ENCODE peak calls at places on chromosome 11, in seven cellular contexts. M, I, R, K, O, W and P are unnamed samples.

GRCh38 chr11:71327156-71328085 is 75.0 kb upstream of the SHANK2 start:
- DNase-seq in W (no peak), O (no peak), K (no peak), M (no peak), R (no peak), I (no peak), P (no peak)

GRCh38 chr11:5809905-5810792 is 1.4 kb downstream of the OR52N2 start:
- DNase-seq in W (peak), O (no peak), M (no peak), I (no peak), K (peak), R (no peak), P (no peak)

GRCh38 chr11:65310215-65310614 is 4.5 kb upstream of the CDC42EP2 start:
- DNase-seq in O (no peak), I (no peak), W (no peak), M (no peak), R (no peak), K (no peak), P (no peak)

GRCh38 chr11:96050435-96051182 is 126.7 kb upstream of the MTMR2 start:
- DNase-seq in O (no peak), M (no peak), W (no peak), I (no peak), K (no peak), R (peak), P (no peak)

GRCh38 chr11:1759151-1759850 is 4.4 kb downstream of the CTSD start:
- DNase-seq in R (no peak), W (no peak), M (no peak), O (no peak), I (no peak), K (no peak), P (no peak)

GRCh38 chr11:68383976-68384501 is 71.6 kb downstream of the LRP5 start:
- DNase-seq in R (peak), I (peak), K (peak), M (peak), O (no peak), W (peak), P (peak)

GRCh38 chr11:112004389-112004788 is 20.8 kb upstream of the DLAT start:
- DNase-seq in K (peak), I (peak), M (peak), O (no peak), R (peak), W (no peak), P (peak)

GRCh38 chr11:69899957-69900821 is 81.0 kb upstream of the FGF3 start:
- DNase-seq in M (no peak), R (no peak), W (peak), I (no peak), K (peak), O (no peak), P (no peak)

GRCh38 chr11:62402994-62403393 is 15.8 kb upstream of the SCGB1A1 start:
- DNase-seq in R (no peak), I (no peak), M (no peak), K (no peak), W (no peak), O (no peak), P (no peak)

GRCh38 chr11:122344281-122344680 is 228.3 kb upstream of the BLID start:
- DNase-seq in O (no peak), I (peak), K (no peak), R (no peak), M (no peak), W (peak), P (no peak)

GRCh38 chr11:129946256-129946655 is 50.9 kb upstream of the NFRKB start:
- DNase-seq in W (no peak), R (no peak), I (no peak), O (no peak), K (no peak), M (no peak), P (no peak)

GRCh38 chr11:33383075-33383919 is 126.1 kb downstream of the HIPK3 start:
- DNase-seq in K (no peak), W (no peak), I (no peak), O (peak), R (no peak), M (no peak), P (no peak)

GRCh38 chr11:43602670-43603069 is 77.9 kb upstream of the HSD17B12 start:
- DNase-seq in I (no peak), M (no peak), W (no peak), O (no peak), K (no peak), R (no peak), P (no peak)

GRCh38 chr11:74506823-74507222 is 13.3 kb upstream of the LIPT2 start:
- DNase-seq in K (no peak), R (no peak), O (no peak), W (no peak), I (no peak), M (no peak), P (no peak)

GRCh38 chr11:11250470-11250869 is 102.6 kb downstream of the CSNK2A3 start:
- DNase-seq in W (no peak), M (no peak), K (no peak), R (no peak), O (no peak), I (no peak), P (no peak)

GRCh38 chr11:62539238-62539925 is 7.2 kb downstream of the AHNAK start:
- DNase-seq in O (no peak), R (no peak), I (peak), M (no peak), K (peak), W (peak), P (no peak)

GRCh38 chr11:18171377-18172000 is 1.1 kb upstream of the MRGPRX4 start:
- DNase-seq in O (no peak), I (peak), R (peak), W (no peak), K (peak), M (peak), P (no peak)

GRCh38 chr11:131038597-131038996 is 122.3 kb upstream of the SNX19 start:
- DNase-seq in R (no peak), W (no peak), K (peak), O (no peak), I (peak), M (no peak), P (no peak)

GRCh38 chr11:74255741-74256369 is 55.6 kb downstream of the P4HA3 start:
- DNase-seq in R (peak), K (peak), M (peak), I (peak), O (no peak), W (peak), P (peak)

GRCh38 chr11:118142081-118142480 is 10.5 kb downstream of the SCN4B start:
- DNase-seq in I (no peak), M (no peak), R (no peak), K (no peak), W (no peak), O (no peak), P (no peak)

GRCh38 chr11:121372671-121373429 is 79.3 kb upstream of the SORL1 start:
- DNase-seq in W (no peak), R (no peak), M (no peak), O (peak), K (no peak), I (no peak), P (no peak)

GRCh38 chr11:124798991-124799383 is 1.2 kb downstream of the MSANTD2 start:
- DNase-seq in W (peak), M (no peak), O (no peak), R (no peak), K (no peak), I (peak), P (no peak)

GRCh38 chr11:93143800-93144199 is 54.0 kb downstream of the SLC36A4 start:
- DNase-seq in W (no peak), I (no peak), K (no peak), O (no peak), M (no peak), R (no peak), P (no peak)

GRCh38 chr11:26914968-26915367 is 78.9 kb upstream of the FIBIN start:
- DNase-seq in I (no peak), K (no peak), W (no peak), M (no peak), R (no peak), O (peak), P (no peak)

GRCh38 chr11:110750100-110750499 is 37.9 kb upstream of the ARHGAP20 start:
- DNase-seq in W (no peak), M (no peak), R (no peak), K (no peak), I (no peak), O (no peak), P (no peak)

GRCh38 chr11:4560462-4560861 is 15.5 kb downstream of the OR52M1 start:
- DNase-seq in O (no peak), W (no peak), K (no peak), I (no peak), M (no peak), R (no peak), P (no peak)

GRCh38 chr11:83087035-83087434 is 15.3 kb upstream of the RAB30 start:
- DNase-seq in R (peak), O (no peak), K (no peak), W (peak), M (no peak), I (no peak), P (no peak)

GRCh38 chr11:128900468-128900867 is 9.3 kb downstream of the KCNJ5 start:
- DNase-seq in O (no peak), I (no peak), W (no peak), R (no peak), M (no peak), K (no peak), P (no peak)

GRCh38 chr11:72831521-72832300 is 17.5 kb downstream of the ATG16L2 start:
- DNase-seq in I (peak), W (peak), M (peak), K (peak), O (no peak), R (peak), P (peak)

GRCh38 chr11:94144233-94144632 is 15.6 kb downstream of the PANX1 start:
- DNase-seq in R (no peak), O (no peak), I (no peak), K (no peak), M (no peak), W (no peak), P (no peak)

DNA sequence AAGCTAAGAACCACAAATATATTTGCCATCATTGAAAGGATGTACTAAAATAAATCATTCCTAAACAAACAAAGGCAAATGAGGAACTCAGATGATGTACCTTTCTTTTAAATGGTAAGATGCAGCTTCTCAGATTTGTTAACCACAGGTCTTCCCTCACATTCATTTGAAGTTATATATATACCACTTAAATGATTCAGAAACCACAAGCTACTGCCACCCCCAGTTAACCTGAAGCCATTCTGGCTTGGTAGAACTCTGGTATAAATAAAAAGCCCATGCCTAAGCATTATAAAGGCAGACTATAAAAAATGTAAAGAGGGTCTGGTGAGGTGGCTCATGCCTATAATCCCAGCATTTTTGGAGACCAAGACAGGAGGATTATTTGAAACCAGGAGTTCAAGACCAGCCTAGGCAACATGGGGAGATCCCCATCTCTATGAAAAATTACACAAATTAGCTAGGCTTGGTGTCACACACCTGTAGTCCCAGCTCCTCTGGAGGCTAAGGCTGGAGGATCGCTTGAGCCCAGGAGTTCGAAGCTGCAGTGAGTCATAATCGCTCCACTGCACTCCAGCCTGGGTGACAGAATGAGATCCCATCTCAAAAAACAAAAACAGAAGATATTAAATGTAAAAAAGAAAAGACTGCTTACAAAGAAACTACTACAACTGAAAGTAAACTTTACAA is 1185.3 kb downstream of the JRKL start:
- DNase-seq in K (no peak), I (no peak), W (no peak), R (no peak), M (no peak), O (no peak), P (no peak)
- H3K9ac ChIP-seq in K (no peak), I (no peak), W (no peak), R (no peak), M (no peak), O (no peak), P (no peak)

GRCh38 chr11:107157809-107158187 is 139.5 kb upstream of the GUCY1A2 start:
- DNase-seq in K (no peak), M (no peak), I (no peak), O (no peak), W (no peak), R (peak), P (no peak)
- TF ChIP-seq MAX in K (no peak), M (no peak), I (no peak), O (no peak), W (no peak), R (no peak), P (no peak)

DNA sequence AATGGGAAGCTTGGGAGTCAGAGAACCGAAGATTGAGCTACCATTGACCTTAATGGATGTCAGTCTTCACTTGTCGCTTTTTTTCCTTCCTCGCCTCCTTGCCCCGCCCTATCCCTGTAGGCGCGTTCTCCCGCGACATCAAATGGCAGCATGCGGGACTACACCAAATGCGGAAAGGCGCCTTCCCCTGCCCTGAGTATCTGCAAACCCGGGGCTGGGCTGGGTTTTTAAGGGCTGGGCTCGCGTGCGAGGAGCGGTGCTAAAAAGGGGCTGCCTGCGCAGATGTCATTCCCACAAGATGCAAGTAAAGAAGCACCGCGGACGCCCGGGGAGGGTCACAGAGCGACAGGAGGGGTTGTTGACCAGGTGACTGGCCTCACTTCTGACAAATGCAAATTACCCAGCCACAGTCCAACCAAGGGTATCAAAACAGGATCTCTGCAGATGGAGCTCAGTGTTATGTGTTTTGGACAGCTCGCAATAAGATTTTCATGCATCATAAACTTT is 4.7 kb upstream of the FAM111B start:
- DNase-seq in W (peak), K (peak), M (no peak), R (no peak), I (no peak), O (peak), P (peak)
- H3K9ac ChIP-seq in W (no peak), K (no peak), M (no peak), R (no peak), I (no peak), O (peak), P (peak)

GRCh38 chr11:66391322-66391721 is 19.8 kb upstream of the SLC29A2 start:
- DNase-seq in K (no peak), I (no peak), O (no peak), M (no peak), W (no peak), R (no peak), P (no peak)

GRCh38 chr11:66386171-66387069 is 14.9 kb upstream of the SLC29A2 start:
- DNase-seq in W (peak), O (peak), R (peak), M (peak), K (peak), I (peak), P (peak)

GRCh38 chr11:66393954-66394353 is 22.4 kb upstream of the SLC29A2 start:
- DNase-seq in O (no peak), R (no peak), W (no peak), I (no peak), M (no peak), K (no peak), P (no peak)

GRCh38 chr11:66388746-66389386 is 17.3 kb upstream of the SLC29A2 start:
- DNase-seq in W (peak), M (peak), K (peak), I (peak), O (no peak), R (peak), P (no peak)
- TF ChIP-seq MAX in W (no peak), M (no peak), K (no peak), I (no peak), O (no peak), R (no peak), P (no peak)